ENCODE peak calls at places on chromosomes 6 and 20, in five cellular contexts. B, L, E, N and D are unnamed samples.

GRCh38 chr6:83707829-83708545 is 914 bp downstream of the SNAP91 start:
- DNase-seq in E (no peak), N (no peak), B (no peak), L (no peak), D (no peak)

GRCh38 chr6:15941168-15941567 is 187.7 kb upstream of the MYLIP start:
- DNase-seq in N (no peak), E (no peak), L (no peak), B (no peak), D (no peak)

GRCh38 chr6:82331031-82331773 is 32.4 kb upstream of the TPBG start:
- DNase-seq in L (no peak), E (no peak), N (no peak), B (no peak), D (peak; percentile 90)

GRCh38 chr6:46199387-46199786 is 28.6 kb upstream of the ENPP5 start:
- DNase-seq in L (no peak), N (no peak), B (peak; percentile 44), E (no peak), D (no peak)

GRCh38 chr6:169088761-169089160 is 164.9 kb downstream of the THBS2 start:
- DNase-seq in N (no peak), L (no peak), B (no peak), E (no peak), D (no peak)

GRCh38 chr20:4455301-4455701 is 266.4 kb upstream of the PRND start:
- DNase-seq in E (peak; percentile 15), N (no peak), B (no peak), L (no peak), D (peak; percentile 76)

GRCh38 chr6:170250981-170251775 is 39.7 kb downstream of the DLL1 start:
- DNase-seq in N (no peak), L (no peak), B (no peak), E (no peak), D (peak; percentile 29)

GRCh38 chr6:44192428-44193041 is 24.2 kb upstream of the MYMX start:
- DNase-seq in L (no peak), E (no peak), N (no peak), B (no peak), D (no peak)

GRCh38 chr20:48769111-48769879 is 58.5 kb downstream of the PREX1 start:
- DNase-seq in B (no peak), E (no peak), L (no peak), N (no peak), D (no peak)

GRCh38 chr20:20520776-20521175 is 152.9 kb downstream of the INSM1 start:
- DNase-seq in E (no peak), L (no peak), N (no peak), B (no peak), D (peak; percentile 88)

GRCh38 chr6:39274903-39275302 is 39.3 kb downstream of the KCNK17 start:
- DNase-seq in N (no peak), E (no peak), L (no peak), B (no peak), D (no peak)

GRCh38 chr6:37438912-37439311 is 5.9 kb downstream of the CMTR1 start:
- DNase-seq in N (no peak), B (no peak), L (no peak), E (no peak), D (no peak)

GRCh38 chr20:31559704-31560093 is 45.4 kb upstream of the ID1 start:
- DNase-seq in B (no peak), N (no peak), E (no peak), L (no peak), D (no peak)

GRCh38 chr6:155158044-155158843 is 105.6 kb upstream of the CLDN20 start:
- DNase-seq in L (no peak), B (no peak), N (no peak), E (no peak), D (peak; percentile 20)

GRCh38 chr6:88368071-88368787 is 202.1 kb upstream of the CNR1 start:
- DNase-seq in E (no peak), B (no peak), L (no peak), N (no peak), D (no peak)

GRCh38 chr6:135750081-135750480 is 101.4 kb upstream of the PDE7B start:
- DNase-seq in L (no peak), N (no peak), E (no peak), B (no peak), D (no peak)

GRCh38 chr20:46946796-46947195 is 52.2 kb downstream of the EYA2 start:
- DNase-seq in E (no peak), N (no peak), B (no peak), L (no peak), D (no peak)

GRCh38 chr6:160029525-160029924 is 60.6 kb downstream of the IGF2R start:
- DNase-seq in B (no peak), E (no peak), N (no peak), L (no peak), D (no peak)

GRCh38 chr20:2276015-2276414 is 19.8 kb upstream of the TGM3 start:
- DNase-seq in L (no peak), E (no peak), B (no peak), N (no peak), D (no peak)

GRCh38 chr6:131629656-131630055 is 1.6 kb upstream of the MED23 start:
- DNase-seq in L (no peak), E (no peak), N (no peak), B (no peak), D (peak; percentile 29)

GRCh38 chr20:6641012-6641411 is 126.5 kb upstream of the BMP2 start:
- DNase-seq in L (no peak), E (no peak), B (no peak), N (no peak), D (no peak)

GRCh38 chr20:62143976-62144825 is 632 bp downstream of the SS18L1 start:
- DNase-seq in L (no peak), B (peak; percentile 82), N (no peak), E (no peak), D (peak; percentile 51)

GRCh38 chr6:121394151-121394550 is 41.3 kb upstream of the GJA1 start:
- DNase-seq in E (no peak), B (no peak), L (no peak), N (no peak), D (no peak)

GRCh38 chr6:46170357-46171289 is at the start of gene ENPP5:
- DNase-seq in L (peak; percentile 12), B (peak; percentile 92), E (peak; percentile 87), N (peak; percentile 25), D (peak; percentile 45)

GRCh38 chr6:33356295-33356694 is 35.3 kb upstream of the KIFC1 start:
- DNase-seq in N (no peak), L (no peak), E (no peak), B (no peak), D (no peak)

GRCh38 chr6:40953486-40953885 is 85.5 kb downstream of the UNC5CL start:
- DNase-seq in B (no peak), N (no peak), E (no peak), L (no peak), D (no peak)

GRCh38 chr6:168037242-168037641 is 39.8 kb downstream of the KIF25 start:
- DNase-seq in L (no peak), B (no peak), E (no peak), N (no peak), D (no peak)

GRCh38 chr6:14094721-14095120 is 22.9 kb upstream of the CD83 start:
- DNase-seq in B (no peak), E (no peak), L (no peak), N (no peak), D (no peak)

GRCh38 chr6:165013701-165014100 is 295.7 kb downstream of the C6orf118 start:
- DNase-seq in L (no peak), N (no peak), B (no peak), E (no peak), D (peak; percentile 10)

GRCh38 chr6:52634211-52634610 is 36.7 kb upstream of the TMEM14A start:
- DNase-seq in N (no peak), E (no peak), B (no peak), L (no peak), D (no peak)

GRCh38 chr6:52136055-52136454 is 48.6 kb upstream of the PKHD1 start:
- DNase-seq in E (no peak), L (no peak), B (no peak), N (no peak), D (no peak)

GRCh38 chr20:40156600-40157307 is 532.3 kb downstream of the MAFB start:
- DNase-seq in E (no peak), L (peak; percentile 58), B (no peak), N (no peak), D (no peak)

GRCh38 chr6:161256390-161256789 is 17.5 kb downstream of the AGPAT4 start:
- DNase-seq in B (no peak), E (no peak), L (no peak), N (no peak), D (no peak)

GRCh38 chr20:17169575-17170136 is 57.2 kb upstream of the PCSK2 start:
- DNase-seq in N (no peak), B (peak; percentile 28), E (no peak), L (no peak), D (no peak)

GRCh38 chr6:134238006-134238405 is 79.9 kb downstream of the SGK1 start:
- DNase-seq in L (no peak), E (no peak), B (no peak), N (no peak), D (no peak)

GRCh38 chr6:134238960-134239795 is 78.7 kb downstream of the SGK1 start:
- DNase-seq in L (no peak), N (no peak), E (no peak), B (no peak), D (no peak)

GRCh38 chr6:134235937-134236751 is 81.8 kb downstream of the SGK1 start:
- DNase-seq in B (no peak), L (peak; percentile 77), N (no peak), E (no peak), D (peak; percentile 69)

GRCh38 chr6:134245041-134245440 is 72.9 kb downstream of the SGK1 start:
- DNase-seq in L (no peak), N (no peak), E (no peak), B (no peak), D (peak; percentile 52)

GRCh38 chr6:134240664-134241431 is 77.1 kb downstream of the SGK1 start:
- DNase-seq in B (peak; percentile 81), N (peak; percentile 37), E (no peak), L (no peak), D (peak; percentile 68)
- H3K27ac ChIP-seq in B (no peak overlapping the region), N (no peak overlapping the region), E (no peak overlapping the region), L (no peak overlapping the region), D (peak overlapping the region; percentile 63)

GRCh38 chr6:54431466-54431865 is 123.2 kb downstream of the TINAG start:
- DNase-seq in E (no peak), N (no peak), L (no peak), B (no peak), D (no peak)
- H3K27ac ChIP-seq in E (no peak overlapping the region), N (no peak overlapping the region), L (no peak overlapping the region), B (no peak overlapping the region), D (no peak overlapping the region)

GRCh38 chr6:162361168-162361567 is 366.4 kb downstream of the PRKN start:
- DNase-seq in B (no peak), E (no peak), L (no peak), N (no peak), D (no peak)

GRCh38 chr6:162364488-162364887 is 363.1 kb downstream of the PRKN start:
- DNase-seq in B (no peak), E (no peak), N (no peak), L (no peak), D (no peak)

GRCh38 chr6:162363757-162364156 is 363.8 kb downstream of the PRKN start:
- DNase-seq in L (no peak), N (no peak), B (no peak), E (no peak), D (no peak)

GRCh38 chr6:162358625-162359024 is 368.9 kb downstream of the PRKN start:
- DNase-seq in E (no peak), B (no peak), L (no peak), N (no peak), D (no peak)
- H3K27ac ChIP-seq in E (no peak overlapping the region), B (no peak overlapping the region), L (no peak overlapping the region), N (no peak overlapping the region), D (no peak overlapping the region)

GRCh38 chr6:166382500-166382932 is 224 bp downstream of the MPC1 start:
- DNase-seq in N (no peak), B (no peak), L (no peak), E (no peak), D (no peak)
- H3K27ac ChIP-seq in N (peak overlapping the region; percentile 91), B (peak overlapping the region; percentile 93), L (peak overlapping the region; percentile 63), E (peak overlapping the region; percentile 15), D (no peak overlapping the region)